ENCODE peak calls at places on chromosomes 3 and 15, in seven cellular contexts. One of them, this sample, is unnamed.

GRCh38 chr15:70324001-70324974 is 226.6 kb upstream of the TLE3 start:
- DNase-seq in K562: no peak
- DNase-seq in GM12892: no peak
- DNase-seq in GM12878: no peak
- DNase-seq in SK-N-SH: peak
- DNase-seq in HepG2: no peak
- DNase-seq in H1: no peak
- DNase-seq in this sample: no peak

GRCh38 chr15:70269991-70270751 is 172.5 kb upstream of the TLE3 start:
- DNase-seq in K562: no peak
- DNase-seq in GM12892: no peak
- DNase-seq in GM12878: no peak
- DNase-seq in SK-N-SH: no peak
- DNase-seq in HepG2: no peak
- DNase-seq in H1: no peak
- DNase-seq in this sample: no peak

GRCh38 chr3:139052802-139053600 is 8.3 kb upstream of the PRR23C start:
- DNase-seq in K562: no peak
- DNase-seq in GM12892: no peak
- DNase-seq in GM12878: no peak
- DNase-seq in SK-N-SH: no peak
- DNase-seq in HepG2: no peak
- DNase-seq in H1: no peak
- DNase-seq in this sample: no peak

GRCh38 chr15:85753791-85754452 is 40.8 kb downstream of the KLHL25 start:
- DNase-seq in K562: no peak
- DNase-seq in GM12892: no peak
- DNase-seq in GM12878: no peak
- DNase-seq in SK-N-SH: no peak
- DNase-seq in HepG2: no peak
- DNase-seq in H1: no peak
- DNase-seq in this sample: no peak

GRCh38 chr15:61318276-61318675 is 89.2 kb upstream of the RORA start:
- DNase-seq in K562: no peak
- DNase-seq in GM12892: no peak
- DNase-seq in GM12878: no peak
- DNase-seq in SK-N-SH: peak
- DNase-seq in HepG2: no peak
- DNase-seq in H1: no peak
- DNase-seq in this sample: no peak

GRCh38 chr3:59247402-59247841 is 197.6 kb upstream of the CFAP20DC start:
- DNase-seq in K562: no peak
- DNase-seq in GM12892: no peak
- DNase-seq in GM12878: peak
- DNase-seq in SK-N-SH: no peak
- DNase-seq in HepG2: no peak
- DNase-seq in H1: no peak
- DNase-seq in this sample: no peak

GRCh38 chr15:78811124-78811824 is at the start of gene ADAMTS7:
- DNase-seq in K562: peak
- DNase-seq in GM12892: peak
- DNase-seq in GM12878: no peak
- DNase-seq in SK-N-SH: peak
- DNase-seq in HepG2: no peak
- DNase-seq in H1: peak
- DNase-seq in this sample: peak

GRCh38 chr3:66693461-66693912 is 192.7 kb upstream of the LRIG1 start:
- DNase-seq in K562: no peak
- DNase-seq in GM12892: no peak
- DNase-seq in GM12878: no peak
- DNase-seq in SK-N-SH: no peak
- DNase-seq in HepG2: no peak
- DNase-seq in H1: no peak
- DNase-seq in this sample: no peak

GRCh38 chr15:78763111-78763795 is 48.0 kb downstream of the ADAMTS7 start:
- DNase-seq in K562: no peak
- DNase-seq in GM12892: no peak
- DNase-seq in GM12878: no peak
- DNase-seq in SK-N-SH: no peak
- DNase-seq in HepG2: no peak
- DNase-seq in H1: no peak
- DNase-seq in this sample: no peak

GRCh38 chr15:61794276-61794675 is 266.0 kb downstream of the VPS13C start:
- DNase-seq in K562: no peak
- DNase-seq in GM12892: no peak
- DNase-seq in GM12878: no peak
- DNase-seq in SK-N-SH: no peak
- DNase-seq in HepG2: no peak
- DNase-seq in H1: no peak
- DNase-seq in this sample: no peak

GRCh38 chr3:79018671-79019136 is 749.1 kb downstream of the ROBO1 start:
- DNase-seq in K562: no peak
- DNase-seq in GM12892: no peak
- DNase-seq in GM12878: no peak
- DNase-seq in SK-N-SH: peak
- DNase-seq in HepG2: peak
- DNase-seq in H1: no peak
- DNase-seq in this sample: no peak

GRCh38 chr15:74208901-74209559 is 6.4 kb upstream of the STRA6 start:
- DNase-seq in K562: peak
- DNase-seq in GM12892: no peak
- DNase-seq in GM12878: no peak
- DNase-seq in SK-N-SH: no peak
- DNase-seq in HepG2: peak
- DNase-seq in H1: no peak
- DNase-seq in this sample: no peak

GRCh38 chr3:55484191-55484644 is 2.9 kb downstream of the WNT5A start:
- DNase-seq in K562: no peak
- DNase-seq in GM12892: no peak
- DNase-seq in GM12878: no peak
- DNase-seq in SK-N-SH: no peak
- DNase-seq in HepG2: no peak
- DNase-seq in H1: no peak
- DNase-seq in this sample: no peak

GRCh38 chr3:175743733-175744400 is 884.7 kb downstream of the NAALADL2 start:
- DNase-seq in K562: no peak
- DNase-seq in GM12892: no peak
- DNase-seq in GM12878: no peak
- DNase-seq in SK-N-SH: no peak
- DNase-seq in HepG2: no peak
- DNase-seq in H1: no peak
- DNase-seq in this sample: no peak

GRCh38 chr3:53357457-53357856 is 10.1 kb upstream of the DCP1A start:
- DNase-seq in K562: no peak
- DNase-seq in GM12892: no peak
- DNase-seq in GM12878: no peak
- DNase-seq in SK-N-SH: no peak
- DNase-seq in HepG2: no peak
- DNase-seq in H1: no peak
- DNase-seq in this sample: no peak

GRCh38 chr15:64877435-64877834 is 34.3 kb upstream of the ANKDD1A start:
- DNase-seq in K562: no peak
- DNase-seq in GM12892: no peak
- DNase-seq in GM12878: no peak
- DNase-seq in SK-N-SH: no peak
- DNase-seq in HepG2: no peak
- DNase-seq in H1: no peak
- DNase-seq in this sample: no peak

GRCh38 chr3:188151438-188151837 is 2.5 kb upstream of the LPP start:
- DNase-seq in K562: no peak
- DNase-seq in GM12892: no peak
- DNase-seq in GM12878: no peak
- DNase-seq in SK-N-SH: no peak
- DNase-seq in HepG2: no peak
- DNase-seq in H1: no peak
- DNase-seq in this sample: no peak

GRCh38 chr15:62853114-62853832 is 189.3 kb upstream of the TPM1 start:
- DNase-seq in K562: no peak
- DNase-seq in GM12892: no peak
- DNase-seq in GM12878: no peak
- DNase-seq in SK-N-SH: no peak
- DNase-seq in HepG2: peak
- DNase-seq in H1: no peak
- DNase-seq in this sample: no peak

GRCh38 chr3:112634786-112635541 is 6.0 kb downstream of the CCDC80 start:
- DNase-seq in K562: no peak
- DNase-seq in GM12892: no peak
- DNase-seq in GM12878: no peak
- DNase-seq in SK-N-SH: no peak
- DNase-seq in HepG2: no peak
- DNase-seq in H1: no peak
- DNase-seq in this sample: no peak
- TF ChIP-seq TAF1 in K562: no peak
- TF ChIP-seq TAF1 in GM12892: no peak
- TF ChIP-seq TAF1 in GM12878: no peak
- TF ChIP-seq TAF1 in SK-N-SH: no peak
- TF ChIP-seq TAF1 in HepG2: no peak
- TF ChIP-seq TAF1 in H1: no peak
- TF ChIP-seq TAF1 in this sample: no peak

DNA sequence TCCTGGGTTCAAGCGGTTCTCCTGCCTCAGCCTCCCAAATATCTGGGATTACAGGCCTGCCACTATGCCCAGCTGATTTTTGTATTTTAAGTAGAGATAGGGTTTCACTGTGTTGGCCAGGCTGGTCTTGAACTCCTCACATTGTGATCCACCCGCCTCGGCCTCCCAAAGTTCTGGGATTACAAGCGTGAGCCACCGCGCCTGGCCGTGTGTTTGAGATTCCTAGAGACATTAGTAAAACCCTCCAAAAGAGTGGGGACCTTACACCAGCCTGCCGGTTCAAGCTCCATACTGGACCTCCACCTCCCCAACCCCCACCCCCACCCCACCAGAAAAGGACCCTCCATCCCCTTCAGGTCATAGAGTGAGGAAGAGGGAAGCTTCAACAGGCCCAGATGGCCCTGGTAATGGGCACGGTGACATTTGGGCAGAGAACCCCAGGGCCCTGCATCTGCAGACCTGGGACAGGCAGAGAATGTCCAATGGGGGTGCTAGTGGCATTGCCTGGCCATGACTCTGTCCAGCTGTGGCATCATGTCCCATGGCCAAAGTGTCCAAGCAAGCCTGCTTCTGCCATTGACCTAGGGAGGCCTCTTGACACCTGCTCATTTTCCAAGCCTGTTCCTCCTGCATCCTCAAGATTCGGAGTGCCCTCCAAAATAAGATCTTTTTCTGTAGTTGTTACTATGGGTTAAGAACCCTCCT is 108.9 kb upstream of the KLF13 start:
- DNase-seq in K562: no peak
- DNase-seq in GM12892: no peak
- DNase-seq in GM12878: no peak
- DNase-seq in SK-N-SH: no peak
- DNase-seq in HepG2: no peak
- DNase-seq in H1: no peak
- DNase-seq in this sample: no peak
- TF ChIP-seq TAF1 in K562: no peak
- TF ChIP-seq TAF1 in GM12892: no peak
- TF ChIP-seq TAF1 in GM12878: no peak
- TF ChIP-seq TAF1 in SK-N-SH: no peak
- TF ChIP-seq TAF1 in HepG2: no peak
- TF ChIP-seq TAF1 in H1: no peak
- TF ChIP-seq TAF1 in this sample: no peak

DNA sequence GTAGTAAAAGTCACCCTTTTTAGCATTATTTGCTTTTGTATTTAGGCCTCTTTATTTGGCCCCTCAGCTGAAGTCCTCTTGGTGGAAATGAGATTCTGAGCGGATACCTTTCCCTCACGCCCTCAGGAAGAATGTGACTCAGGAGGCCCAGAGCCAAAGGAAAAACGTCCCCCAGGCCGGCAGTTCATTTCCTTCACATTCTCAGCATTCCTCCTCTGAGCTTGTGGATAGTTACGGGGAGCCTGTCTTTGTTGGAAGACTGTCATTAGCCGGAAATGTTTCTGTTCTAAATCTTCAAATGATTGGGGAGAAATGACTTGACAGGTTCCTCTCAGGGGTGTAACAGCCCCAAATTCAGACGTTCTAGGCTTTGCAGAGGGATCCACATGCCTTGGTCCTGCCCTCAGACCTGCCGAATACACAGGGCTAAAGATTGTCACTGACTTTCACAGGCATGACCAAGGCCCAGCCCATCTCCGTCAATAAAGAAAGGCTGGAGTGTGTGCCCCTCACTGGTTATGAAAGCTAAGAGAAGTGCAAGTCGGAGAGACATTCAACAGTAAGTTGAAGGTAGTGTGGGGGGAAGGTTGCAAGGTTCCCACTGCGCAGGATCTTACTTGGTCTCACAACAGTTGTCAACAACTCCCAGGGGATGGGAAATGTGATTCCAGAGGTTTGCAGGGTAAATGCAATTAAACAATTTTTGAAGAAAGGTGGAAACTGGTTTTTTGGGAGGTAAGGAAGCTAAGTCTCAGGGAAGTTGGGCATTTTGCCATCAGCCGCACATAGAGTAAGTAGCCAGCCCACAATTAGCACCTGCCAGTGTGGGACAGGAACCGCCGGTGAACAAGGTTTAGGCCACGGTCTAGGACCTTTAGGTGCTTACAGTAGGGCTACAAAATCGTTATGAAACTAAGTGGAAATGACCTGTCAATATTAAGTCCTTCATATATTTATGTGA is 39.7 kb upstream of the MYZAP start:
- DNase-seq in K562: no peak
- DNase-seq in GM12892: no peak
- DNase-seq in GM12878: no peak
- DNase-seq in SK-N-SH: no peak
- DNase-seq in HepG2: peak
- DNase-seq in H1: peak
- DNase-seq in this sample: no peak
- TF ChIP-seq TAF1 in K562: no peak
- TF ChIP-seq TAF1 in GM12892: no peak
- TF ChIP-seq TAF1 in GM12878: no peak
- TF ChIP-seq TAF1 in SK-N-SH: peak
- TF ChIP-seq TAF1 in HepG2: no peak
- TF ChIP-seq TAF1 in H1: no peak
- TF ChIP-seq TAF1 in this sample: no peak

GRCh38 chr3:156305672-156306071 is 185.3 kb downstream of the KCNAB1 start:
- DNase-seq in K562: no peak
- DNase-seq in GM12892: no peak
- DNase-seq in GM12878: no peak
- DNase-seq in SK-N-SH: no peak
- DNase-seq in HepG2: no peak
- DNase-seq in H1: no peak
- DNase-seq in this sample: no peak
- TF ChIP-seq TAF1 in K562: no peak
- TF ChIP-seq TAF1 in GM12892: no peak
- TF ChIP-seq TAF1 in GM12878: no peak
- TF ChIP-seq TAF1 in SK-N-SH: no peak
- TF ChIP-seq TAF1 in HepG2: no peak
- TF ChIP-seq TAF1 in H1: no peak
- TF ChIP-seq TAF1 in this sample: no peak

GRCh38 chr15:57647791-57648130 is 56.1 kb downstream of the MYZAP start:
- DNase-seq in K562: no peak
- DNase-seq in GM12892: no peak
- DNase-seq in GM12878: no peak
- DNase-seq in SK-N-SH: no peak
- DNase-seq in HepG2: no peak
- DNase-seq in H1: no peak
- DNase-seq in this sample: no peak
- TF ChIP-seq TAF1 in K562: no peak
- TF ChIP-seq TAF1 in GM12892: no peak
- TF ChIP-seq TAF1 in GM12878: no peak
- TF ChIP-seq TAF1 in SK-N-SH: no peak
- TF ChIP-seq TAF1 in HepG2: no peak
- TF ChIP-seq TAF1 in H1: no peak
- TF ChIP-seq TAF1 in this sample: no peak

This sample was measured in GM12891.